ENCODE peak calls at places on chromosomes 5 and 9, in seven cellular contexts. One of them, this sample, is unnamed. For H3K9me3, the result is how much of the 10 kb centered on the place peaks cover.

GRCh38 chr5:158861366-158861765 is 238.3 kb downstream of the EBF1 start:
- DNase-seq in neural progenitor cell: no peak
- DNase-seq in CD4-positive, CD25-positive, alpha-beta regulatory T cell: no peak
- DNase-seq in HAP-1: no peak
- DNase-seq in cardiac muscle cell: no peak
- DNase-seq in fibroblast of lung: no peak
- DNase-seq in psoas muscle: no peak
- DNase-seq in this sample: no peak

GRCh38 chr9:112065781-112066606 is 109.1 kb downstream of the SUSD1 start:
- DNase-seq in neural progenitor cell: no peak
- DNase-seq in CD4-positive, CD25-positive, alpha-beta regulatory T cell: no peak
- DNase-seq in HAP-1: no peak
- DNase-seq in cardiac muscle cell: peak
- DNase-seq in fibroblast of lung: peak
- DNase-seq in psoas muscle: no peak
- DNase-seq in this sample: no peak

GRCh38 chr5:132364319-132364718 is 5.2 kb upstream of the SLC22A5 start:
- DNase-seq in neural progenitor cell: no peak
- DNase-seq in CD4-positive, CD25-positive, alpha-beta regulatory T cell: no peak
- DNase-seq in HAP-1: no peak
- DNase-seq in cardiac muscle cell: no peak
- DNase-seq in fibroblast of lung: peak
- DNase-seq in psoas muscle: no peak
- DNase-seq in this sample: no peak

GRCh38 chr9:137306546-137307254 is 4.6 kb upstream of the NRARP start:
- DNase-seq in neural progenitor cell: no peak
- DNase-seq in CD4-positive, CD25-positive, alpha-beta regulatory T cell: no peak
- DNase-seq in HAP-1: no peak
- DNase-seq in cardiac muscle cell: no peak
- DNase-seq in fibroblast of lung: no peak
- DNase-seq in psoas muscle: no peak
- DNase-seq in this sample: no peak

GRCh38 chr9:111050819-111051218 is 12.5 kb upstream of the LPAR1 start:
- DNase-seq in neural progenitor cell: no peak
- DNase-seq in CD4-positive, CD25-positive, alpha-beta regulatory T cell: no peak
- DNase-seq in HAP-1: no peak
- DNase-seq in cardiac muscle cell: no peak
- DNase-seq in fibroblast of lung: peak
- DNase-seq in psoas muscle: no peak
- DNase-seq in this sample: no peak

GRCh38 chr5:94618029-94618492 is 343 bp downstream of the KIAA0825 start:
- DNase-seq in neural progenitor cell: peak
- DNase-seq in CD4-positive, CD25-positive, alpha-beta regulatory T cell: peak
- DNase-seq in HAP-1: peak
- DNase-seq in cardiac muscle cell: peak
- DNase-seq in fibroblast of lung: peak
- DNase-seq in psoas muscle: peak
- DNase-seq in this sample: peak

GRCh38 chr5:156819967-156820581 is 30.0 kb upstream of the PPP1R2B start:
- DNase-seq in neural progenitor cell: no peak
- DNase-seq in CD4-positive, CD25-positive, alpha-beta regulatory T cell: no peak
- DNase-seq in HAP-1: no peak
- DNase-seq in cardiac muscle cell: no peak
- DNase-seq in fibroblast of lung: no peak
- DNase-seq in psoas muscle: no peak
- DNase-seq in this sample: no peak

GRCh38 chr5:160506006-160507004 is 84.7 kb downstream of the PTTG1 start:
- DNase-seq in neural progenitor cell: peak
- DNase-seq in CD4-positive, CD25-positive, alpha-beta regulatory T cell: peak
- DNase-seq in HAP-1: peak
- DNase-seq in cardiac muscle cell: no peak
- DNase-seq in fibroblast of lung: peak
- DNase-seq in psoas muscle: peak
- DNase-seq in this sample: peak

GRCh38 chr5:58077387-58077786 is 382.5 kb downstream of the PLK2 start:
- DNase-seq in neural progenitor cell: no peak
- DNase-seq in CD4-positive, CD25-positive, alpha-beta regulatory T cell: no peak
- DNase-seq in HAP-1: no peak
- DNase-seq in cardiac muscle cell: no peak
- DNase-seq in fibroblast of lung: no peak
- DNase-seq in psoas muscle: no peak
- DNase-seq in this sample: no peak

GRCh38 chr9:113309204-113309813 is 6.1 kb upstream of the RNF183 start:
- DNase-seq in neural progenitor cell: peak
- DNase-seq in CD4-positive, CD25-positive, alpha-beta regulatory T cell: no peak
- DNase-seq in HAP-1: peak
- DNase-seq in cardiac muscle cell: peak
- DNase-seq in fibroblast of lung: peak
- DNase-seq in psoas muscle: no peak
- DNase-seq in this sample: peak

GRCh38 chr5:97750576-97750975 is 567.5 kb upstream of the RIOK2 start:
- DNase-seq in neural progenitor cell: no peak
- DNase-seq in CD4-positive, CD25-positive, alpha-beta regulatory T cell: no peak
- DNase-seq in HAP-1: no peak
- DNase-seq in cardiac muscle cell: no peak
- DNase-seq in fibroblast of lung: no peak
- DNase-seq in psoas muscle: no peak
- DNase-seq in this sample: no peak

GRCh38 chr5:139795074-139796001 is at the start of gene PSD2:
- DNase-seq in neural progenitor cell: peak
- DNase-seq in CD4-positive, CD25-positive, alpha-beta regulatory T cell: no peak
- DNase-seq in HAP-1: peak
- DNase-seq in cardiac muscle cell: peak
- DNase-seq in fibroblast of lung: peak
- DNase-seq in psoas muscle: no peak
- DNase-seq in this sample: no peak

GRCh38 chr5:1429501-1429900 is 15.7 kb downstream of the SLC6A3 start:
- DNase-seq in neural progenitor cell: no peak
- DNase-seq in CD4-positive, CD25-positive, alpha-beta regulatory T cell: no peak
- DNase-seq in HAP-1: no peak
- DNase-seq in cardiac muscle cell: no peak
- DNase-seq in fibroblast of lung: no peak
- DNase-seq in psoas muscle: no peak
- DNase-seq in this sample: no peak

GRCh38 chr5:1431896-1432295 is 13.3 kb downstream of the SLC6A3 start:
- DNase-seq in neural progenitor cell: no peak
- DNase-seq in CD4-positive, CD25-positive, alpha-beta regulatory T cell: no peak
- DNase-seq in HAP-1: no peak
- DNase-seq in cardiac muscle cell: no peak
- DNase-seq in fibroblast of lung: no peak
- DNase-seq in psoas muscle: no peak
- DNase-seq in this sample: no peak

GRCh38 chr5:1432296-1432695 is 12.9 kb downstream of the SLC6A3 start:
- DNase-seq in neural progenitor cell: no peak
- DNase-seq in CD4-positive, CD25-positive, alpha-beta regulatory T cell: no peak
- DNase-seq in HAP-1: no peak
- DNase-seq in cardiac muscle cell: no peak
- DNase-seq in fibroblast of lung: no peak
- DNase-seq in psoas muscle: no peak
- DNase-seq in this sample: no peak

GRCh38 chr5:1430121-1430795 is 15.0 kb downstream of the SLC6A3 start:
- DNase-seq in neural progenitor cell: no peak
- DNase-seq in CD4-positive, CD25-positive, alpha-beta regulatory T cell: no peak
- DNase-seq in HAP-1: no peak
- DNase-seq in cardiac muscle cell: no peak
- DNase-seq in fibroblast of lung: no peak
- DNase-seq in psoas muscle: no peak
- DNase-seq in this sample: no peak

GRCh38 chr5:1431021-1431811 is 14.0 kb downstream of the SLC6A3 start:
- DNase-seq in neural progenitor cell: no peak
- DNase-seq in CD4-positive, CD25-positive, alpha-beta regulatory T cell: no peak
- DNase-seq in HAP-1: no peak
- DNase-seq in cardiac muscle cell: no peak
- DNase-seq in fibroblast of lung: no peak
- DNase-seq in psoas muscle: no peak
- DNase-seq in this sample: no peak
- H3K9me3 ChIP-seq in neural progenitor cell: under half
- H3K9me3 ChIP-seq in CD4-positive, CD25-positive, alpha-beta regulatory T cell: under half
- H3K9me3 ChIP-seq in HAP-1: under half
- H3K9me3 ChIP-seq in cardiac muscle cell: under half
- H3K9me3 ChIP-seq in fibroblast of lung: under half
- H3K9me3 ChIP-seq in psoas muscle: under half
- H3K9me3 ChIP-seq in this sample: under half

GRCh38 chr5:176541338-176542134 is 4.3 kb upstream of the RNF44 start:
- DNase-seq in neural progenitor cell: peak
- DNase-seq in CD4-positive, CD25-positive, alpha-beta regulatory T cell: peak
- DNase-seq in HAP-1: peak
- DNase-seq in cardiac muscle cell: peak
- DNase-seq in fibroblast of lung: peak
- DNase-seq in psoas muscle: peak
- DNase-seq in this sample: peak

GRCh38 chr5:176542135-176542595 is 5.0 kb upstream of the RNF44 start:
- DNase-seq in neural progenitor cell: no peak
- DNase-seq in CD4-positive, CD25-positive, alpha-beta regulatory T cell: peak
- DNase-seq in HAP-1: peak
- DNase-seq in cardiac muscle cell: no peak
- DNase-seq in fibroblast of lung: no peak
- DNase-seq in psoas muscle: no peak
- DNase-seq in this sample: peak

GRCh38 chr5:176542596-176543427 is 5.6 kb upstream of the RNF44 start:
- DNase-seq in neural progenitor cell: peak
- DNase-seq in CD4-positive, CD25-positive, alpha-beta regulatory T cell: peak
- DNase-seq in HAP-1: peak
- DNase-seq in cardiac muscle cell: peak
- DNase-seq in fibroblast of lung: peak
- DNase-seq in psoas muscle: no peak
- DNase-seq in this sample: no peak

GRCh38 chr5:176545388-176545736 is 3.8 kb upstream of the CDHR2 start:
- DNase-seq in neural progenitor cell: no peak
- DNase-seq in CD4-positive, CD25-positive, alpha-beta regulatory T cell: no peak
- DNase-seq in HAP-1: no peak
- DNase-seq in cardiac muscle cell: no peak
- DNase-seq in fibroblast of lung: no peak
- DNase-seq in psoas muscle: no peak
- DNase-seq in this sample: no peak

DNA sequence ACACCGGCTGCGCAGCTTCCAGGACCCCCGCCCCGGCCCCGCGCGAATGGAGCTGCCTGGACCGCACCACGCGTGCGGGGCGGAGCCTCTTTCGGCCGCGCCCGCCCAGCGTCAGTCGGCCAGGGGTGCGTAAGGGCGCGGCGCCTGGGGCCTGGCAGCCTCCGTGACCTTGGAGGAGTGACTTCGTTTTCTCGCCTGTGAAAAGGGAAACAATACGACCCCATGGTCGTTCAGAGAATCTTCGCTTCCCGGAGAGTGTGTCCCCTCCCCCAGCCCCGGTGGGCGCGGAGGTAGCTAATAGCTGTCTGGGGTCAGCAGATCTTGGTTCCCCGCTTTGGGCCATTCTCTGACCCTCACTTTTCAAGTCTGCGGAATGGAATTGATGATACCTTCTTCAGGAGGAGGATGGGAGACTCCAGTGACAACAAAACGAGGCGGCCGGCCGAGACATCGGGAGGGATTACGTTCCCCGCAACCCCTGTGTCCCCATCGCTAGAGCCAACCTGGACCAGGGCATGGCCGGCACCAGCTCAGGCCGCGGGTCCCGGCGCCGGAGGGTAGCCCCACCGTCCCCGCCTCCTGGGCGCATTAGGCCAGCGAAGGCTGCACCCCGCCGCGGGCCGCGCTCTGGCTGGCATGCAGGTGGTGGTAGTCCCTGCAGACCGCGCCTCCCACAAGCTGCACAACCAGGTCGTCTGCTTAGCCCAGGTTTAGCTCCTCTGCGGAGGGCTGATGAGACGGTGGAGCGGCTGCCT is 5.5 kb upstream of the CDHR2 start:
- DNase-seq in neural progenitor cell: peak
- DNase-seq in CD4-positive, CD25-positive, alpha-beta regulatory T cell: peak
- DNase-seq in HAP-1: peak
- DNase-seq in cardiac muscle cell: peak
- DNase-seq in fibroblast of lung: peak
- DNase-seq in psoas muscle: peak
- DNase-seq in this sample: peak
- H3K9me3 ChIP-seq in neural progenitor cell: under half
- H3K9me3 ChIP-seq in CD4-positive, CD25-positive, alpha-beta regulatory T cell: under half
- H3K9me3 ChIP-seq in HAP-1: under half
- H3K9me3 ChIP-seq in cardiac muscle cell: under half
- H3K9me3 ChIP-seq in fibroblast of lung: under half
- H3K9me3 ChIP-seq in psoas muscle: under half
- H3K9me3 ChIP-seq in this sample: under half

GRCh38 chr5:154474957-154475334 is 3.1 kb downstream of the HAND1 start:
- DNase-seq in neural progenitor cell: no peak
- DNase-seq in CD4-positive, CD25-positive, alpha-beta regulatory T cell: no peak
- DNase-seq in HAP-1: no peak
- DNase-seq in cardiac muscle cell: no peak
- DNase-seq in fibroblast of lung: no peak
- DNase-seq in psoas muscle: no peak
- DNase-seq in this sample: no peak

GRCh38 chr5:154477382-154478223 is 424 bp downstream of the HAND1 start:
- DNase-seq in neural progenitor cell: peak
- DNase-seq in CD4-positive, CD25-positive, alpha-beta regulatory T cell: no peak
- DNase-seq in HAP-1: no peak
- DNase-seq in cardiac muscle cell: peak
- DNase-seq in fibroblast of lung: peak
- DNase-seq in psoas muscle: no peak
- DNase-seq in this sample: no peak

GRCh38 chr5:154476343-154477213 is 1.4 kb downstream of the HAND1 start:
- DNase-seq in neural progenitor cell: peak
- DNase-seq in CD4-positive, CD25-positive, alpha-beta regulatory T cell: no peak
- DNase-seq in HAP-1: no peak
- DNase-seq in cardiac muscle cell: no peak
- DNase-seq in fibroblast of lung: no peak
- DNase-seq in psoas muscle: no peak
- DNase-seq in this sample: no peak

GRCh38 chr5:154474267-154474956 is 3.6 kb downstream of the HAND1 start:
- DNase-seq in neural progenitor cell: peak
- DNase-seq in CD4-positive, CD25-positive, alpha-beta regulatory T cell: no peak
- DNase-seq in HAP-1: no peak
- DNase-seq in cardiac muscle cell: no peak
- DNase-seq in fibroblast of lung: no peak
- DNase-seq in psoas muscle: no peak
- DNase-seq in this sample: no peak

GRCh38 chr5:154475613-154476342 is 2.2 kb downstream of the HAND1 start:
- DNase-seq in neural progenitor cell: peak
- DNase-seq in CD4-positive, CD25-positive, alpha-beta regulatory T cell: no peak
- DNase-seq in HAP-1: no peak
- DNase-seq in cardiac muscle cell: peak
- DNase-seq in fibroblast of lung: no peak
- DNase-seq in psoas muscle: no peak
- DNase-seq in this sample: no peak
- H3K9me3 ChIP-seq in neural progenitor cell: under half
- H3K9me3 ChIP-seq in CD4-positive, CD25-positive, alpha-beta regulatory T cell: under half
- H3K9me3 ChIP-seq in HAP-1: under half
- H3K9me3 ChIP-seq in cardiac muscle cell: under half
- H3K9me3 ChIP-seq in fibroblast of lung: under half
- H3K9me3 ChIP-seq in psoas muscle: under half
- H3K9me3 ChIP-seq in this sample: under half

GRCh38 chr9:122527193-122527592 is at the start of gene OR1N1:
- DNase-seq in neural progenitor cell: no peak
- DNase-seq in CD4-positive, CD25-positive, alpha-beta regulatory T cell: no peak
- DNase-seq in HAP-1: no peak
- DNase-seq in cardiac muscle cell: no peak
- DNase-seq in fibroblast of lung: no peak
- DNase-seq in psoas muscle: no peak
- DNase-seq in this sample: no peak

DNA sequence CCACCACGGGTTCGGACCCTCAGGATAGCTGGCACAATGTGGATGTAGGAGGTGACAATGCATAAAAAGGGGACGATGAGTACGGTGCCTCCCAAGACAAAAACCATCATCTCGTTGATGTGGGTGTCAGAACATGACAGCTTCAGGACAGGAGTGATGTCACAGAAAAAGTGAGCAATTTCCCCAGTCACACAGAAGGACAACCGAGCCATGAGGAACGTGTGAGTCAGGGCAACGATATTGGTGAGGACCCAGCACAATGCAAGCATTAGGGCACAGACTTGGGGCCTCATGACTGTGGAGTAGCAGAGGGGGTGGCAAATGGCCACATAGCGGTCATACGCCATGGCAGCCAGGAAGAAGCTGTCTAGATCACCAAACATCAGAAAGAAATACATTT is 491 bp downstream of the OR1N1 start:
- DNase-seq in neural progenitor cell: no peak
- DNase-seq in CD4-positive, CD25-positive, alpha-beta regulatory T cell: no peak
- DNase-seq in HAP-1: no peak
- DNase-seq in cardiac muscle cell: no peak
- DNase-seq in fibroblast of lung: no peak
- DNase-seq in psoas muscle: no peak
- DNase-seq in this sample: no peak
- H3K9me3 ChIP-seq in neural progenitor cell: under half
- H3K9me3 ChIP-seq in CD4-positive, CD25-positive, alpha-beta regulatory T cell: under half
- H3K9me3 ChIP-seq in HAP-1: under half
- H3K9me3 ChIP-seq in cardiac muscle cell: under half
- H3K9me3 ChIP-seq in fibroblast of lung: under half
- H3K9me3 ChIP-seq in psoas muscle: under half
- H3K9me3 ChIP-seq in this sample: under half

This sample was measured in CD4-positive, alpha-beta T cell.